ENCODE peak calls at places on chromosomes 2 and 18, in six cellular contexts. One of them, this sample, is unnamed.

GRCh38 chr2:227774011-227774624 is 28.4 kb downstream of the SCYGR8 start:
- DNase-seq in neuronal stem cell: no peak
- DNase-seq in H9: peak; percentile 65
- DNase-seq in H1: peak; percentile 49
- DNase-seq in mesenchymal stem cell: no peak
- DNase-seq in trophoblast cell: peak; percentile 44
- DNase-seq in this sample: no peak

GRCh38 chr2:234630676-234631350 is 133.9 kb upstream of the ARL4C start:
- DNase-seq in H9: no peak
- DNase-seq in H1: peak; percentile 45
- DNase-seq in trophoblast cell: peak; percentile 62
- DNase-seq in mesenchymal stem cell: peak; percentile 58
- DNase-seq in neuronal stem cell: no peak
- DNase-seq in this sample: peak; percentile 43

GRCh38 chr2:224927671-224928173 is 114.5 kb downstream of the DOCK10 start:
- DNase-seq in mesenchymal stem cell: peak; percentile 33
- DNase-seq in H9: no peak
- DNase-seq in H1: no peak
- DNase-seq in trophoblast cell: no peak
- DNase-seq in neuronal stem cell: no peak
- DNase-seq in this sample: peak; percentile 89

GRCh38 chr2:28360742-28361293 is 31.8 kb upstream of the FOSL2 start:
- DNase-seq in H1: no peak
- DNase-seq in trophoblast cell: peak; percentile 53
- DNase-seq in neuronal stem cell: no peak
- DNase-seq in mesenchymal stem cell: peak; percentile 86
- DNase-seq in H9: no peak
- DNase-seq in this sample: peak; percentile 87

GRCh38 chr2:234051374-234052070 is 1.0 kb downstream of the SPP2 start:
- DNase-seq in H1: no peak
- DNase-seq in mesenchymal stem cell: no peak
- DNase-seq in H9: no peak
- DNase-seq in trophoblast cell: no peak
- DNase-seq in neuronal stem cell: no peak
- DNase-seq in this sample: peak; percentile 31

GRCh38 chr18:8776544-8776943 is 71.2 kb downstream of the MTCL1 start:
- DNase-seq in neuronal stem cell: no peak
- DNase-seq in H1: no peak
- DNase-seq in mesenchymal stem cell: peak; percentile 29
- DNase-seq in H9: no peak
- DNase-seq in trophoblast cell: no peak
- DNase-seq in this sample: no peak

GRCh38 chr2:177585234-177585863 is 192.8 kb downstream of the AGPS start:
- DNase-seq in H1: no peak
- DNase-seq in H9: no peak
- DNase-seq in trophoblast cell: no peak
- DNase-seq in mesenchymal stem cell: no peak
- DNase-seq in neuronal stem cell: no peak
- DNase-seq in this sample: no peak

GRCh38 chr18:33181016-33181415 is 259.5 kb downstream of the CCDC178 start:
- DNase-seq in H9: no peak
- DNase-seq in neuronal stem cell: no peak
- DNase-seq in mesenchymal stem cell: peak; percentile 69
- DNase-seq in trophoblast cell: no peak
- DNase-seq in H1: no peak
- DNase-seq in this sample: no peak

GRCh38 chr2:239555566-239555895 is 154.7 kb upstream of the HDAC4 start:
- DNase-seq in H9: no peak
- DNase-seq in mesenchymal stem cell: no peak
- DNase-seq in trophoblast cell: peak; percentile 49
- DNase-seq in neuronal stem cell: no peak
- DNase-seq in H1: no peak
- DNase-seq in this sample: no peak

GRCh38 chr2:82996217-82996616 is 1462.9 kb downstream of the SUCLG1 start:
- DNase-seq in H1: no peak
- DNase-seq in neuronal stem cell: no peak
- DNase-seq in mesenchymal stem cell: no peak
- DNase-seq in H9: no peak
- DNase-seq in trophoblast cell: no peak
- DNase-seq in this sample: no peak

GRCh38 chr18:44123743-44124142 is 556.9 kb upstream of the SETBP1 start:
- DNase-seq in mesenchymal stem cell: no peak
- DNase-seq in H1: no peak
- DNase-seq in H9: no peak
- DNase-seq in trophoblast cell: no peak
- DNase-seq in neuronal stem cell: no peak
- DNase-seq in this sample: no peak

GRCh38 chr2:118291481-118291880 is 203.2 kb downstream of the INSIG2 start:
- DNase-seq in neuronal stem cell: no peak
- DNase-seq in trophoblast cell: no peak
- DNase-seq in H1: no peak
- DNase-seq in H9: no peak
- DNase-seq in mesenchymal stem cell: no peak
- DNase-seq in this sample: no peak

GRCh38 chr2:88760819-88761598 is 69.5 kb downstream of the RPIA start:
- DNase-seq in trophoblast cell: no peak
- DNase-seq in neuronal stem cell: no peak
- DNase-seq in mesenchymal stem cell: no peak
- DNase-seq in H1: no peak
- DNase-seq in H9: no peak
- DNase-seq in this sample: no peak

GRCh38 chr2:224918626-224919471 is 123.4 kb downstream of the DOCK10 start:
- DNase-seq in H1: no peak
- DNase-seq in neuronal stem cell: no peak
- DNase-seq in mesenchymal stem cell: no peak
- DNase-seq in trophoblast cell: no peak
- DNase-seq in H9: no peak
- DNase-seq in this sample: no peak

GRCh38 chr2:824954-825353 is 125.7 kb upstream of the SNTG2 start:
- DNase-seq in trophoblast cell: no peak
- DNase-seq in neuronal stem cell: no peak
- DNase-seq in H9: peak; percentile 24
- DNase-seq in mesenchymal stem cell: no peak
- DNase-seq in H1: no peak
- DNase-seq in this sample: no peak

GRCh38 chr2:149331023-149331400 is 625 bp downstream of the LYPD6 start:
- DNase-seq in trophoblast cell: no peak
- DNase-seq in neuronal stem cell: no peak
- DNase-seq in H9: no peak
- DNase-seq in mesenchymal stem cell: no peak
- DNase-seq in H1: no peak
- DNase-seq in this sample: no peak

GRCh38 chr18:36481201-36481657 is 183.7 kb downstream of the FHOD3 start:
- DNase-seq in H1: peak; percentile 38
- DNase-seq in H9: no peak
- DNase-seq in neuronal stem cell: peak; percentile 59
- DNase-seq in mesenchymal stem cell: no peak
- DNase-seq in trophoblast cell: peak; percentile 14
- DNase-seq in this sample: no peak

GRCh38 chr18:11502368-11502767 is 107.0 kb upstream of the SLC35G4 start:
- DNase-seq in H1: no peak
- DNase-seq in H9: no peak
- DNase-seq in neuronal stem cell: no peak
- DNase-seq in mesenchymal stem cell: peak; percentile 43
- DNase-seq in trophoblast cell: no peak
- DNase-seq in this sample: peak; percentile 83

GRCh38 chr2:64784168-64785061 is 130.7 kb upstream of the SERTAD2 start:
- DNase-seq in H9: no peak
- DNase-seq in neuronal stem cell: no peak
- DNase-seq in H1: no peak
- DNase-seq in trophoblast cell: peak; percentile 96
- DNase-seq in mesenchymal stem cell: no peak
- DNase-seq in this sample: no peak

GRCh38 chr2:8586397-8587051 is 95.3 kb upstream of the ID2 start:
- DNase-seq in neuronal stem cell: no peak
- DNase-seq in mesenchymal stem cell: no peak
- DNase-seq in H1: no peak
- DNase-seq in trophoblast cell: no peak
- DNase-seq in H9: no peak
- DNase-seq in this sample: no peak

GRCh38 chr2:112582314-112582746 is 2.1 kb upstream of the CHCHD5 start:
- DNase-seq in neuronal stem cell: no peak
- DNase-seq in trophoblast cell: peak; percentile 81
- DNase-seq in mesenchymal stem cell: peak; percentile 75
- DNase-seq in H9: no peak
- DNase-seq in H1: no peak
- DNase-seq in this sample: peak; percentile 68

GRCh38 chr2:28654286-28654980 is 97.2 kb upstream of the PPP1CB start:
- DNase-seq in neuronal stem cell: no peak
- DNase-seq in H1: no peak
- DNase-seq in mesenchymal stem cell: peak; percentile 48
- DNase-seq in H9: no peak
- DNase-seq in trophoblast cell: peak; percentile 81
- DNase-seq in this sample: no peak

GRCh38 chr2:217228732-217229131 is 368.9 kb upstream of the TNP1 start:
- DNase-seq in neuronal stem cell: no peak
- DNase-seq in trophoblast cell: no peak
- DNase-seq in mesenchymal stem cell: no peak
- DNase-seq in H9: no peak
- DNase-seq in H1: no peak
- DNase-seq in this sample: peak; percentile 69

GRCh38 chr2:39663187-39663930 is 2.4 kb upstream of the TMEM178A start:
- DNase-seq in mesenchymal stem cell: no peak
- DNase-seq in neuronal stem cell: no peak
- DNase-seq in H1: no peak
- DNase-seq in H9: no peak
- DNase-seq in trophoblast cell: peak; percentile 48
- DNase-seq in this sample: peak; percentile 29

DNA sequence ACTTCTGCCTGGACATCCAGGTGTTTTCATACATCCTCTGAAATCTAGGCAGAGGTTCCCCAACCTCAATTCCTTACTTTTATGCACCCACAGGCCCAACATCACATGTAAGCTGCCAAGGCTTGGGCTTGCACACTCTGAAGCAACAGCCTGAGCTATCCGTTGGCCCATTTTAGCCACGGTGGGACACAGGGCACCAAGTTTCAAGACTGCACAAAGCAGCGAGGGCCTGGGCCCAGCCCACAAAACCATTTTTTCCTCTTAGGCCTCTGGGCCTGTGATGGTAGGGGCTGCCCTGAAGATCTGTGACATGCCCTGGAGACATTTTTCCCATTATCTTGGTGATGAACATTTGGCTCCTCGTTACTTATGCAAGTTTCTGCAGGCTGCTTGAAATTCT is 5.9 kb downstream of the C2orf69 start:
- DNase-seq in mesenchymal stem cell: no peak
- DNase-seq in H1: no peak
- DNase-seq in neuronal stem cell: no peak
- DNase-seq in trophoblast cell: no peak
- DNase-seq in H9: no peak
- DNase-seq in this sample: no peak
- H3K9me3 ChIP-seq in mesenchymal stem cell: no peaks in the 10 kb centered on the region
- H3K9me3 ChIP-seq in H1: peaks cover 15% of the 10 kb centered on the region
- H3K9me3 ChIP-seq in neuronal stem cell: peaks cover 39% of the 10 kb centered on the region
- H3K9me3 ChIP-seq in trophoblast cell: peaks cover 6% of the 10 kb centered on the region
- H3K9me3 ChIP-seq in H9: peaks cover 16% of the 10 kb centered on the region
- H3K9me3 ChIP-seq in this sample: peaks cover 2% of the 10 kb centered on the region

DNA sequence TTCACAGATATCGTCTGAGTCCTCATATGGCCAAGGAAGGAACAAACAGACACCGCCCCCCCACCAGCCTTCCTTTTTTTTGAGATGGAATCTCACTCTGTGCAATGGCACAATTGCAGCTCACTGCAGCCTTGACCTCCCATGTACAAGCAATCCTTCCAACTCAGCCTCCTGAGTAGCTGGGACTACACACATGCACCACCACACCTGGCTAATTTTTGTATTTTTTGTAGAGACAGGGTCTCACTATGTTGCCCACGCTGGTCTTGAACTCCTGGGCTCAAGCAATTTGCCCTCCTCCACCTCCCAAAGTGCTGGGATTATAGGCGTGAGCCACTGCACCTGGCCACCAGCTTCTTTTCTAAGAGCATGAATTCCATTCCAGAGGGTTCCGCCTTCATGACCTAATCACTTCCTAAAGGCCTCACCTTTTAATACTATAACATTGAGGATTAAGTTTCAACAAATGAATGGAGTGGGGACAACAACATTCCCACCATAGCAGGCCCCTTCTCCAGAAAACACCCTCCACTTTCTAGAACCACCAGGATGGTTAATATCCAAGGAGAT is 2.2 kb upstream of the TMBIM1 start:
- DNase-seq in mesenchymal stem cell: no peak
- DNase-seq in trophoblast cell: peak; percentile 84
- DNase-seq in H9: no peak
- DNase-seq in H1: no peak
- DNase-seq in neuronal stem cell: no peak
- DNase-seq in this sample: no peak
- H3K27ac ChIP-seq in mesenchymal stem cell: no peak overlapping the region
- H3K27ac ChIP-seq in trophoblast cell: peak overlapping the region; percentile 42
- H3K27ac ChIP-seq in H9: no peak overlapping the region
- H3K27ac ChIP-seq in H1: no peak overlapping the region
- H3K27ac ChIP-seq in neuronal stem cell: peak overlapping the region; percentile 33
- H3K27ac ChIP-seq in this sample: no peak overlapping the region

GRCh38 chr2:191574232-191574631 is 103.7 kb upstream of the NABP1 start:
- DNase-seq in mesenchymal stem cell: no peak
- DNase-seq in H9: no peak
- DNase-seq in trophoblast cell: no peak
- DNase-seq in H1: no peak
- DNase-seq in neuronal stem cell: no peak
- DNase-seq in this sample: no peak

GRCh38 chr2:191581003-191581402 is 96.9 kb upstream of the NABP1 start:
- DNase-seq in H9: no peak
- DNase-seq in H1: no peak
- DNase-seq in neuronal stem cell: no peak
- DNase-seq in trophoblast cell: no peak
- DNase-seq in mesenchymal stem cell: no peak
- DNase-seq in this sample: no peak

GRCh38 chr2:191580581-191580980 is 97.4 kb upstream of the NABP1 start:
- DNase-seq in trophoblast cell: no peak
- DNase-seq in mesenchymal stem cell: no peak
- DNase-seq in H9: no peak
- DNase-seq in neuronal stem cell: no peak
- DNase-seq in H1: no peak
- DNase-seq in this sample: no peak

GRCh38 chr2:191577611-191578010 is 100.3 kb upstream of the NABP1 start:
- DNase-seq in trophoblast cell: peak; percentile 17
- DNase-seq in H9: no peak
- DNase-seq in H1: no peak
- DNase-seq in neuronal stem cell: no peak
- DNase-seq in mesenchymal stem cell: no peak
- DNase-seq in this sample: no peak

GRCh38 chr2:191578031-191578430 is 99.9 kb upstream of the NABP1 start:
- DNase-seq in trophoblast cell: peak; percentile 36
- DNase-seq in neuronal stem cell: no peak
- DNase-seq in mesenchymal stem cell: no peak
- DNase-seq in H1: no peak
- DNase-seq in H9: no peak
- DNase-seq in this sample: no peak
- H3K14ac ChIP-seq in trophoblast cell: no peak overlapping the region
- H3K14ac ChIP-seq in neuronal stem cell: no peak overlapping the region
- H3K14ac ChIP-seq in mesenchymal stem cell: no peak overlapping the region
- H3K14ac ChIP-seq in H1: no peak overlapping the region
- H3K14ac ChIP-seq in H9: no peak overlapping the region
- H3K14ac ChIP-seq in this sample: no peak overlapping the region

DNA sequence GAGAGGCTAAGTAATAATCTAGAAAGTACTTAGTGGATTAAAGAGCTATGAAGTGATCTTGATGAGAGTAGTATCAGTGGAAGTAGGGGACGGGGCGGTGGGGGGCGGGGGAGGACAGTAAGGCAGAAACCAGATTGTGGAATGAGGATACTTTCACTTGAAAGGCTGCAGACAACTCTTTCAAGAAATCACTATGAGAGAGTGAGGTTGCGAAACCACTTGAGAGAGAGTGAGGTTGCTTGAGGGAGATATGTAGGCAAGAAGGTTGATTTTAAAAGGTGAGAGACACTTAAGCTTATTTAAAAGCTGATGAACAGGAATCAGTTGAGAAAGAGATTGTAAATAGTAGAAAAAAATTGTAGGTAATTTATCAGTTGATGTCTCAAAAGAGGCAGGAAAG is 3.8 kb downstream of the ZNF397 start:
- DNase-seq in trophoblast cell: peak; percentile 61
- DNase-seq in neuronal stem cell: no peak
- DNase-seq in H1: no peak
- DNase-seq in mesenchymal stem cell: no peak
- DNase-seq in H9: no peak
- DNase-seq in this sample: no peak
- H3K9me3 ChIP-seq in trophoblast cell: no peaks in the 10 kb centered on the region
- H3K9me3 ChIP-seq in neuronal stem cell: peaks cover 71% of the 10 kb centered on the region
- H3K9me3 ChIP-seq in H1: no peaks in the 10 kb centered on the region
- H3K9me3 ChIP-seq in mesenchymal stem cell: peaks cover 70% of the 10 kb centered on the region
- H3K9me3 ChIP-seq in H9: no peaks in the 10 kb centered on the region
- H3K9me3 ChIP-seq in this sample: peaks cover 35% of the 10 kb centered on the region